ENCODE peak calls at places on chromosomes 11 and 22, in five cellular contexts. Q, G, A, S and J are unnamed samples.

GRCh38 chr11:120688166-120688565 is 176.6 kb downstream of the GRIK4 start:
- DNase-seq in Q (no peak), G (no peak), A (no peak), S (no peak), J (no peak)

GRCh38 chr22:45197606-45198462 is 34.1 kb downstream of the NUP50 start:
- DNase-seq in Q (no peak), G (no peak), A (no peak), S (no peak), J (no peak)

GRCh38 chr11:9790703-9791102 is 126.8 kb downstream of the SWAP70 start:
- DNase-seq in Q (no peak), G (no peak), A (no peak), S (peak; percentile 54), J (no peak)

GRCh38 chr11:28679795-28680194 is 571.6 kb downstream of the METTL15 start:
- DNase-seq in Q (no peak), G (no peak), A (no peak), S (no peak), J (no peak)

GRCh38 chr11:111604392-111605009 is 2.3 kb downstream of the SIK2 start:
- DNase-seq in Q (peak; percentile 77), G (no peak), A (peak; percentile 62), S (peak; percentile 75), J (no peak)

GRCh38 chr22:36331912-36332622 is 55.7 kb downstream of the MYH9 start:
- DNase-seq in Q (peak; percentile 26), G (peak; percentile 44), A (no peak), S (peak; percentile 82), J (peak; percentile 91)

GRCh38 chr11:61687420-61687819 is 7.2 kb downstream of the DAGLA start:
- DNase-seq in Q (no peak), G (no peak), A (no peak), S (no peak), J (no peak)

GRCh38 chr22:22060200-22061084 is 77.9 kb upstream of the TOP3B start:
- DNase-seq in Q (peak; percentile 72), G (peak; percentile 28), A (no peak), S (peak; percentile 70), J (peak; percentile 68)

GRCh38 chr11:2818021-2818420 is 67.6 kb downstream of the CDKN1C start:
- DNase-seq in Q (no peak), G (no peak), A (no peak), S (no peak), J (no peak)